ENCODE peak calls at places on chromosomes 13 and 19, in ten cellular contexts. N is AG09309; D is CD8-positive, alpha-beta T cell; Z is brain microvascular endothelial cell; T is cardiac fibroblast; S is heart right ventricle; O is psoas muscle; X is suprapubic skin; E is A549; P is fibroblast of the aortic adventitia. B is an unnamed sample.

GRCh38 chr19:44891016-44891882 is at the start of gene TOMM40:
- DNase-seq in N (no peak), D (peak), Z (peak), T (no peak), S (no peak), O (peak), X (peak), E (peak), P (no peak), B (no peak)

GRCh38 chr19:10007811-10008211 is 2.5 kb downstream of the COL5A3 start:
- DNase-seq in N (no peak), D (no peak), Z (peak), T (peak), S (peak), O (peak), X (no peak), E (no peak), P (peak), B (peak)

GRCh38 chr19:58033741-58034475 is at the start of gene ZSCAN1:
- DNase-seq in N (no peak), D (peak), Z (peak), T (peak), S (peak), O (peak), X (peak), E (no peak), P (peak), B (no peak)

GRCh38 chr19:20397292-20397691 is 168.3 kb downstream of the ZNF737 start:
- DNase-seq in N (no peak), D (no peak), Z (no peak), T (no peak), S (no peak), O (no peak), X (no peak), E (no peak), P (no peak), B (no peak)

GRCh38 chr19:44714597-44715169 is 15.7 kb downstream of the CEACAM16 start:
- DNase-seq in N (no peak), D (no peak), Z (no peak), T (no peak), S (no peak), O (no peak), X (no peak), E (no peak), P (no peak), B (no peak)

GRCh38 chr13:100836696-100837095 is 162.1 kb upstream of the TMTC4 start:
- DNase-seq in N (no peak), D (no peak), Z (peak), T (no peak), S (no peak), O (no peak), X (no peak), E (no peak), P (peak), B (no peak)

GRCh38 chr19:55078996-55079395 is 3.3 kb downstream of the EPS8L1 start:
- DNase-seq in N (no peak), D (no peak), Z (no peak), T (no peak), S (no peak), O (no peak), X (no peak), E (no peak), P (no peak), B (no peak)

GRCh38 chr13:112744306-112745021 is 54.6 kb downstream of the ATP11A start:
- DNase-seq in N (no peak), D (no peak), Z (no peak), T (peak), S (no peak), O (no peak), X (no peak), E (no peak), P (peak), B (no peak)

GRCh38 chr13:23159205-23159586 is 21.6 kb upstream of the SGCG start:
- DNase-seq in N (no peak), D (no peak), Z (peak), T (peak), S (peak), O (peak), X (peak), E (peak), P (peak), B (no peak)

GRCh38 chr19:46082728-46083050 is 41.8 kb downstream of the IGFL3 start:
- DNase-seq in N (no peak), D (no peak), Z (no peak), T (no peak), S (no peak), O (no peak), X (no peak), E (peak), P (no peak), B (no peak)

GRCh38 chr13:106118996-106119395 is 416.5 kb downstream of the EFNB2 start:
- DNase-seq in N (no peak), D (no peak), Z (no peak), T (no peak), S (no peak), O (no peak), X (no peak), E (no peak), P (no peak), B (no peak)

GRCh38 chr19:38849746-38850230 is at the start of gene HNRNPL:
- DNase-seq in N (no peak), D (peak), Z (no peak), T (no peak), S (no peak), O (peak), X (no peak), E (no peak), P (no peak), B (no peak)

GRCh38 chr13:26962671-26963070 is 202.1 kb upstream of the GPR12 start:
- DNase-seq in N (no peak), D (no peak), Z (no peak), T (no peak), S (no peak), O (no peak), X (no peak), E (no peak), P (no peak), B (no peak)

GRCh38 chr13:80338781-80339577 is 1.9 kb downstream of the SPRY2 start:
- DNase-seq in N (peak), D (peak), Z (peak), T (peak), S (peak), O (peak), X (peak), E (peak), P (peak), B (peak)

GRCh38 chr19:17605761-17606745 is 50.6 kb downstream of the COLGALT1 start:
- DNase-seq in N (no peak), D (peak), Z (peak), T (peak), S (peak), O (peak), X (peak), E (peak), P (peak), B (peak)

GRCh38 chr19:47157455-47158321 is 27.1 kb downstream of the SAE1 start:
- DNase-seq in N (no peak), D (peak), Z (peak), T (peak), S (peak), O (peak), X (peak), E (no peak), P (peak), B (no peak)

GRCh38 chr19:1162404-1163282 is 11.4 kb downstream of the SBNO2 start:
- DNase-seq in N (no peak), D (no peak), Z (no peak), T (no peak), S (no peak), O (no peak), X (no peak), E (no peak), P (no peak), B (no peak)

GRCh38 chr13:25874907-25875306 is 176.9 kb downstream of the SHISA2 start:
- DNase-seq in N (no peak), D (peak), Z (no peak), T (no peak), S (no peak), O (no peak), X (no peak), E (no peak), P (no peak), B (no peak)

GRCh38 chr19:39093761-39094160 is 9.6 kb downstream of the ACP7 start:
- DNase-seq in N (peak), D (no peak), Z (no peak), T (peak), S (no peak), O (no peak), X (no peak), E (peak), P (peak), B (peak)

GRCh38 chr19:43476606-43477005 is 11.2 kb upstream of the LYPD3 start:
- DNase-seq in N (peak), D (no peak), Z (no peak), T (peak), S (no peak), O (no peak), X (no peak), E (no peak), P (peak), B (peak)

GRCh38 chr13:109700176-109700575 is 86.2 kb downstream of the IRS2 start:
- DNase-seq in N (no peak), D (no peak), Z (peak), T (peak), S (peak), O (peak), X (no peak), E (peak), P (peak), B (no peak)

GRCh38 chr13:76884167-76884566 is 2.0 kb downstream of the KCTD12 start:
- DNase-seq in N (no peak), D (no peak), Z (peak), T (peak), S (peak), O (peak), X (no peak), E (no peak), P (peak), B (no peak)
- H3K4me3 ChIP-seq in N (peak), D (no peak), Z (peak), T (peak), S (peak), O (peak), X (peak), E (no peak), P (peak), B (peak)

DNA sequence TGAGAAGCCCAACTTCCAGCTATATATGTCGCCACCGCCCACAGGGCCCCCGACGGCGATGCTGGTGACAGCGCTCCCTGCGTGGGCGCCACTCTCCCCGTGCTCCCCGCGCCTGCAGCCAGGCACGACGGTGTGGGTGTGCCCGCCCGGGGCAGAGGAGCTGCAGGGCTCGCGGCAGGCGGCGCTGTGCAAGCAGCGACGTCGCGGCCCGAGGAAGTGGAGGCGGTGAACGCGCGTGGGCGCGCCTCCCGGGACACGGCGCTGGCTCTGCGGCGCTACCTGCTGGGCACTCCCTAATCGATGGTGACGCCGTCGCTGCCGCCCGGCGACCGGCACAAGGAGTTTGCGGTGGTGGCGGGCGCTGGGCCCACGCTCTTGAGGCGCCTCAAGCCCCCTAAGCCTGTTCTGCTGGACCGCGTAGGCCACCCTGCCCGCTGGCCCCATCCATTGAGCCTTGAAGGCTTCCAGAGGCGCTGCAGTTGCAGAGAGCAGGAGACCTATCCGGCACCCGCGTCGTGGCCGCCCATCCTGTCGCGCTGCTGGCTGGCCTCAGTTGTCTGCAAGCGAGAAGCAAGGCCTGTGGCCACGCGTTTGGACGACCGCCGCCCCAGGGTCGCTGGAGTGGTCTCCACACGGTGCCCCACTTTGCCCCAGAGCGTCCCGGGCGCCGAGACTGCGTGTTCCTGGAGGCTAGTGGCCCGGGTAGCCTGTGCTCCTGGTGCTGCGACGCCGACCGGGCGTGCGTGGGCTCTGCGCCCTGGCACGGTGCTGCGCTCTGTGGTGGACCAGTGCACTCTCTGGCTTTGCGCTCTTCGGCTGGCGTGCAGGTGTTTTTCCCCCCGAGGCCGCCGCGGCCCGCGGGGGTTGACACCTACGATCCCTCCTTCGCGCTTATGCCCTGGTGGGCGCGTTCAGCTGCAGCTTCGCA is 23.1 kb downstream of the LRFN3 start:
- DNase-seq in N (no peak), D (peak), Z (no peak), T (peak), S (no peak), O (peak), X (no peak), E (no peak), P (no peak), B (no peak)
- TF ChIP-seq CTCF in N (peak), D (peak), Z (peak), T (no peak), S (no peak), O (no peak), X (peak), E (peak), P (no peak), B (peak)

GRCh38 chr19:53156888-53157287 is 2.0 kb downstream of the ZNF347 start:
- DNase-seq in N (no peak), D (no peak), Z (no peak), T (no peak), S (peak), O (no peak), X (no peak), E (no peak), P (no peak), B (no peak)
- H3K4me3 ChIP-seq in N (no peak), D (no peak), Z (no peak), T (no peak), S (peak), O (peak), X (peak), E (no peak), P (no peak), B (no peak)

GRCh38 chr19:18807861-18808331 is 16.8 kb upstream of the COMP start:
- DNase-seq in N (peak), D (no peak), Z (no peak), T (peak), S (no peak), O (peak), X (peak), E (no peak), P (peak), B (peak)
- TF ChIP-seq CTCF in N (no peak), D (no peak), Z (no peak), T (no peak), S (no peak), O (no peak), X (no peak), E (no peak), P (no peak), B (no peak)

DNA sequence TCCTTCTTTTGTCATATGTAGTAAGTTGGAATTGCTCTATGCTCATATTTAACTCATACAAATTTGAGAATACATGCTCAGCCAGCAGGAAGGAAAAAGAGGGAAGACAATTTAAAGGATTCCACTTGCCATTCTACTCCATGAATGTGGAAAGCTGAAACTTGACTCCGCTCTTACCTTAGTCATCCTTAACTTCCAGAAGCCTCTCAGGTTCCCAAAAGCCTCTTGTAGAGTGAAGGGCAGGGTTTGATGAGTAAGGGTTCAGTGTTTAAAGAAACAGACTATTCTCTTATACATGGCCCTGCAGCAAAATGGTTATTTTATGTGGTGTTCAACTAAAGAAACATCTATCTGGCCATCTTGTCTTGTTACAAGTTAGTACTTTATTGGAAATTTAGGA is 27.1 kb downstream of the FAM124A start:
- DNase-seq in N (no peak), D (no peak), Z (no peak), T (no peak), S (no peak), O (no peak), X (no peak), E (no peak), P (no peak), B (no peak)
- H3K4me3 ChIP-seq in N (no peak), D (no peak), Z (no peak), T (no peak), S (no peak), O (no peak), X (no peak), E (no peak), P (no peak), B (no peak)

GRCh38 chr13:111518161-111518791 is 197.8 kb downstream of the TEX29 start:
- DNase-seq in N (no peak), D (peak), Z (no peak), T (no peak), S (no peak), O (no peak), X (no peak), E (peak), P (no peak), B (no peak)
- TF ChIP-seq CTCF in N (no peak), D (no peak), Z (no peak), T (no peak), S (no peak), O (no peak), X (no peak), E (no peak), P (no peak), B (no peak)

DNA sequence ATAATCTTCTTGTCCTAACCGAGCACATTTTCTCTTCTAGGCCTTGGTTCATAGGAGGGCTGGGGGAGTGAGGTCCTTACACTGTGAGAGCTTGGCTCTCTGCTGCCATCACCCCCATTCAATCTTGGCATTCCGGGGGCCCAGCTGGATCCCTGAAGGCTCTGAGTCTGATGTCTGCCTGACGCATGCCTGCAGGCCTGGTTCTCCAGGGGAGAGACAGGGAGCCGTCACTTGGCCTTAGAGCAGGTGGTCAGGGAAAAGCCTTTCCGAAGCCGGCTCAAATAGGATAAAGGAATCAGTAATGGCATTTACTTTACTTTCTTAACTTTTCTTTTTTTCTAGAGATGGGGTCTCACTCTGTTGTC is 110.5 kb downstream of the KDM4B start:
- DNase-seq in N (no peak), D (no peak), Z (no peak), T (no peak), S (no peak), O (no peak), X (no peak), E (no peak), P (no peak), B (no peak)
- H3K4me3 ChIP-seq in N (no peak), D (no peak), Z (no peak), T (no peak), S (no peak), O (no peak), X (no peak), E (no peak), P (no peak), B (no peak)

GRCh38 chr13:113834496-113835200 is 29.2 kb downstream of the GAS6 start:
- DNase-seq in N (no peak), D (no peak), Z (no peak), T (no peak), S (no peak), O (peak), X (peak), E (no peak), P (no peak), B (no peak)

GRCh38 chr13:113833111-113833830 is 30.6 kb downstream of the GAS6 start:
- DNase-seq in N (no peak), D (no peak), Z (no peak), T (no peak), S (no peak), O (peak), X (no peak), E (no peak), P (no peak), B (no peak)

GRCh38 chr13:113831061-113831460 is 32.8 kb downstream of the GAS6 start:
- DNase-seq in N (no peak), D (no peak), Z (no peak), T (no peak), S (no peak), O (peak), X (no peak), E (no peak), P (no peak), B (no peak)

GRCh38 chr13:113832204-113832603 is 31.7 kb downstream of the GAS6 start:
- DNase-seq in N (no peak), D (no peak), Z (no peak), T (no peak), S (no peak), O (peak), X (no peak), E (peak), P (no peak), B (no peak)

GRCh38 chr13:113832631-113833030 is 31.2 kb downstream of the GAS6 start:
- DNase-seq in N (no peak), D (no peak), Z (no peak), T (no peak), S (no peak), O (peak), X (no peak), E (no peak), P (no peak), B (no peak)
- TF ChIP-seq CTCF in N (no peak), D (no peak), Z (no peak), T (no peak), S (no peak), O (no peak), X (no peak), E (no peak), P (no peak), B (no peak)